ENCODE peak calls at places on chromosomes 7 and 10, in seven cellular contexts. K, L, F, V, N, W and Y are unnamed samples.

GRCh38 chr7:18715988-18716387 is 220.4 kb downstream of the HDAC9 start:
- DNase-seq in K (no peak), L (no peak), F (no peak), V (no peak), N (no peak), W (no peak), Y (no peak)

GRCh38 chr10:62584726-62585125 is 210.6 kb downstream of the ZNF365 start:
- DNase-seq in K (no peak), L (no peak), F (no peak), V (no peak), N (no peak), W (no peak), Y (no peak)

GRCh38 chr7:2017914-2018785 is 214.6 kb downstream of the MAD1L1 start:
- DNase-seq in K (peak), L (no peak), F (no peak), V (peak), N (no peak), W (no peak), Y (no peak)

GRCh38 chr10:84261236-84261635 is 16.4 kb downstream of the RGR start:
- DNase-seq in K (no peak), L (no peak), F (no peak), V (no peak), N (no peak), W (no peak), Y (no peak)

GRCh38 chr10:69445094-69445493 is 6.2 kb upstream of the TSPAN15 start:
- DNase-seq in K (no peak), L (no peak), F (no peak), V (no peak), N (no peak), W (no peak), Y (no peak)

GRCh38 chr10:8172604-8173003 is 118.1 kb downstream of the GATA3 start:
- DNase-seq in K (no peak), L (no peak), F (no peak), V (no peak), N (no peak), W (no peak), Y (no peak)

GRCh38 chr7:55246181-55246580 is 119.0 kb upstream of the LANCL2 start:
- DNase-seq in K (no peak), L (no peak), F (no peak), V (no peak), N (no peak), W (no peak), Y (no peak)

GRCh38 chr10:87656431-87657072 is 3.1 kb upstream of the PAPSS2 start:
- DNase-seq in K (no peak), L (no peak), F (no peak), V (no peak), N (no peak), W (peak), Y (peak)

GRCh38 chr10:78584266-78584665 is 484.5 kb upstream of the ZMIZ1 start:
- DNase-seq in K (no peak), L (no peak), F (no peak), V (no peak), N (no peak), W (no peak), Y (no peak)

GRCh38 chr10:2619927-2620326 is 447.4 kb upstream of the PFKP start:
- DNase-seq in K (no peak), L (no peak), F (no peak), V (no peak), N (no peak), W (no peak), Y (no peak)

GRCh38 chr10:116106611-116107010 is 166.4 kb downstream of the GFRA1 start:
- DNase-seq in K (no peak), L (no peak), F (no peak), V (no peak), N (no peak), W (no peak), Y (no peak)

GRCh38 chr7:24722386-24723177 is 34.7 kb downstream of the GSDME start:
- DNase-seq in K (no peak), L (no peak), F (peak), V (no peak), N (no peak), W (peak), Y (no peak)

GRCh38 chr10:24957624-24958435 is 5.4 kb upstream of the PRTFDC1 start:
- DNase-seq in K (no peak), L (no peak), F (peak), V (no peak), N (no peak), W (no peak), Y (peak)

GRCh38 chr7:38127216-38128207 is 50.5 kb upstream of the STARD3NL start:
- DNase-seq in K (no peak), L (no peak), F (no peak), V (no peak), N (no peak), W (no peak), Y (no peak)

GRCh38 chr7:35565927-35566326 is 129.0 kb downstream of the HERPUD2 start:
- DNase-seq in K (no peak), L (no peak), F (no peak), V (no peak), N (no peak), W (no peak), Y (no peak)

GRCh38 chr7:150951181-150951520 is 27.0 kb downstream of the KCNH2 start:
- DNase-seq in K (no peak), L (no peak), F (no peak), V (no peak), N (no peak), W (no peak), Y (no peak)

GRCh38 chr7:1534330-1535099 is 4.0 kb downstream of the MAFK start:
- DNase-seq in K (no peak), L (no peak), F (no peak), V (peak), N (no peak), W (no peak), Y (no peak)

GRCh38 chr10:73940634-73941221 is 29.8 kb downstream of the PLAU start:
- DNase-seq in K (peak), L (peak), F (peak), V (peak), N (peak), W (peak), Y (peak)

GRCh38 chr10:5963071-5963470 is 14.3 kb downstream of the IL15RA start:
- DNase-seq in K (no peak), L (no peak), F (no peak), V (no peak), N (no peak), W (no peak), Y (no peak)

GRCh38 chr7:131629203-131629871 is 72.9 kb upstream of the PODXL start:
- DNase-seq in K (no peak), L (no peak), F (peak), V (no peak), N (no peak), W (no peak), Y (peak)

GRCh38 chr7:150365673-150366398 is 2.8 kb upstream of the REPIN1 start:
- DNase-seq in K (no peak), L (no peak), F (no peak), V (no peak), N (no peak), W (no peak), Y (no peak)

GRCh38 chr10:120517196-120517595 is 60.2 kb downstream of the PLPP4 start:
- DNase-seq in K (no peak), L (no peak), F (no peak), V (no peak), N (no peak), W (no peak), Y (no peak)

GRCh38 chr7:14092376-14092775 is 102.9 kb upstream of the ETV1 start:
- DNase-seq in K (no peak), L (no peak), F (no peak), V (no peak), N (no peak), W (no peak), Y (no peak)

GRCh38 chr10:43287056-43288007 is 20.5 kb upstream of the RASGEF1A start:
- DNase-seq in K (no peak), L (no peak), F (peak), V (no peak), N (peak), W (peak), Y (peak)

GRCh38 chr7:50660040-50660829 is 95.0 kb upstream of the DDC start:
- DNase-seq in K (peak), L (no peak), F (no peak), V (no peak), N (peak), W (no peak), Y (no peak)

GRCh38 chr7:96304573-96304972 is 17.3 kb downstream of the SLC25A13 start:
- DNase-seq in K (no peak), L (no peak), F (no peak), V (no peak), N (no peak), W (no peak), Y (peak)

GRCh38 chr7:141558544-141559183 is 7.5 kb downstream of the AGK start:
- DNase-seq in K (no peak), L (no peak), F (no peak), V (no peak), N (no peak), W (no peak), Y (no peak)

GRCh38 chr7:151199196-151199874 is 11.0 kb downstream of the H2BK1 start:
- DNase-seq in K (no peak), L (peak), F (no peak), V (no peak), N (no peak), W (peak), Y (no peak)

GRCh38 chr10:129725482-129725881 is 238.6 kb downstream of the EBF3 start:
- DNase-seq in K (no peak), L (no peak), F (no peak), V (no peak), N (no peak), W (no peak), Y (no peak)

GRCh38 chr7:157834501-157835143 is 497.8 kb downstream of the DNAJB6 start:
- DNase-seq in K (no peak), L (no peak), F (no peak), V (no peak), N (no peak), W (no peak), Y (no peak)

GRCh38 chr7:130486114-130486962 is 5.5 kb upstream of the MEST start:
- DNase-seq in K (peak), L (peak), F (no peak), V (peak), N (peak), W (peak), Y (peak)

GRCh38 chr7:20787658-20788057 is 972 bp upstream of the SP8 start:
- DNase-seq in K (no peak), L (no peak), F (no peak), V (no peak), N (no peak), W (peak), Y (no peak)

GRCh38 chr7:107277331-107277730 is 108.5 kb downstream of the HBP1 start:
- DNase-seq in K (no peak), L (peak), F (no peak), V (no peak), N (no peak), W (no peak), Y (no peak)

GRCh38 chr7:51261950-51262795 is 54.4 kb downstream of the COBL start:
- DNase-seq in K (no peak), L (no peak), F (no peak), V (no peak), N (no peak), W (no peak), Y (no peak)